ENCODE peak calls at places on chromosomes 4 and X, in five cellular contexts. B is gastrocnemius medialis, E is A673, L is mesenchymal stem cell, Q is heart right ventricle. H is an unnamed sample.

GRCh38 chr4:19521151-19521550 is 730.6 kb upstream of the SLIT2 start:
- DNase-seq in B (no peak), E (no peak), L (no peak), Q (no peak), H (no peak)

GRCh38 chr4:105714071-105714521 is 5.5 kb downstream of the GSTCD start:
- DNase-seq in B (no peak), E (peak), L (no peak), Q (no peak), H (no peak)

GRCh38 chr4:1711055-1711905 is 839 bp downstream of the SLBP start:
- DNase-seq in B (peak), E (peak), L (peak), Q (no peak), H (peak)

GRCh38 chrX:110006826-110007375 is 4.0 kb downstream of the TMEM164 start:
- DNase-seq in B (no peak), E (no peak), L (no peak), Q (no peak), H (no peak)

GRCh38 chr4:119490335-119490734 is 138.3 kb downstream of the PDE5A start:
- DNase-seq in B (no peak), E (peak), L (peak), Q (no peak), H (no peak)

GRCh38 chr4:2829933-2830451 is 13.7 kb upstream of the ADD1 start:
- DNase-seq in B (no peak), E (no peak), L (no peak), Q (no peak), H (no peak)

GRCh38 chr4:111454961-111455360 is 690.3 kb upstream of the FAM241A start:
- DNase-seq in B (no peak), E (no peak), L (no peak), Q (no peak), H (no peak)

GRCh38 chr4:56026596-56026995 is 77.9 kb downstream of the CEP135 start:
- DNase-seq in B (no peak), E (no peak), L (peak), Q (no peak), H (no peak)

GRCh38 chr4:112515278-112516075 is 503 bp downstream of the NEUROG2 start:
- DNase-seq in B (no peak), E (peak), L (peak), Q (no peak), H (no peak)

GRCh38 chrX:39626749-39627148 is 471.0 kb downstream of the BCOR start:
- DNase-seq in B (no peak), E (no peak), L (no peak), Q (no peak), H (no peak)

GRCh38 chr4:105474110-105474518 is 252 bp upstream of the PPA2 start:
- DNase-seq in B (no peak), E (peak), L (no peak), Q (peak), H (peak)

DNA sequence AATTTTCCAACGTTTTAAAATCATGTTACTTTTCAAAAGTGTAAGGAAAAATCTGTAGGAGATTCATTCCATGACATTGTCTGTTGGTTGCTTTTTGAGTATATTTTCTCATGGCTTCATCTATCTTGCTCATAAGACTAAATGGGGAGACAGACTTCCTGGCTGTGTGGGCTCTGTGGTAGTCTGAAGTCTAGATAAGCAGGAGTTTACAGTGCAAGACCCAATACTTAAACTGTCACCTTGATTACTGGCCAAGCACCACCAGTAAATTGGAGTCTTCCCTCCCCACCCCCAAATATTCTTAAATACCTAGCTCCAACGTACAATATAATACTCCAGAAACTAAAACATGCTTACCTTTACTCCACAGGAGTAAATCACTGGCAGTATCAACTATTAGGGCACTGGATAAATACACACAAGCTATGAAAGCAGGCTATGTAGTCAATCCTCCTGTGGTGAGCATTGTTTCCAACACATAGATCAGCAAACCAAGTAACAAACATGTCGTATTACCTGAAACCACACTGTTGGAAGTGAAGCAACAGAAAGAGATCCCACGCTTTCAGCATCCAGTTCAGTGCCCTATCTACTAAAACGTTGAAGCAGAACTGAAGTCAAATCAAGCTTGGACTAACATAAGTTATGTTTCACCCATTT is 6.2 kb downstream of the HNRNPD start:
- DNase-seq in B (no peak), E (no peak), L (no peak), Q (no peak), H (no peak)
- H3K27ac ChIP-seq in B (no peak), E (no peak), L (no peak), Q (no peak), H (no peak)

GRCh38 chr4:158770671-158771070 is 1.8 kb downstream of the FNIP2 start:
- DNase-seq in B (no peak), E (no peak), L (no peak), Q (no peak), H (no peak)

GRCh38 chr4:158769175-158769831 is 477 bp downstream of the FNIP2 start:
- DNase-seq in B (peak), E (peak), L (peak), Q (no peak), H (no peak)

GRCh38 chr4:158771776-158772175 is 3.0 kb downstream of the FNIP2 start:
- DNase-seq in B (no peak), E (no peak), L (no peak), Q (no peak), H (no peak)

GRCh38 chr4:158766419-158767044 is 2.3 kb upstream of the FNIP2 start:
- DNase-seq in B (no peak), E (no peak), L (no peak), Q (no peak), H (no peak)

DNA sequence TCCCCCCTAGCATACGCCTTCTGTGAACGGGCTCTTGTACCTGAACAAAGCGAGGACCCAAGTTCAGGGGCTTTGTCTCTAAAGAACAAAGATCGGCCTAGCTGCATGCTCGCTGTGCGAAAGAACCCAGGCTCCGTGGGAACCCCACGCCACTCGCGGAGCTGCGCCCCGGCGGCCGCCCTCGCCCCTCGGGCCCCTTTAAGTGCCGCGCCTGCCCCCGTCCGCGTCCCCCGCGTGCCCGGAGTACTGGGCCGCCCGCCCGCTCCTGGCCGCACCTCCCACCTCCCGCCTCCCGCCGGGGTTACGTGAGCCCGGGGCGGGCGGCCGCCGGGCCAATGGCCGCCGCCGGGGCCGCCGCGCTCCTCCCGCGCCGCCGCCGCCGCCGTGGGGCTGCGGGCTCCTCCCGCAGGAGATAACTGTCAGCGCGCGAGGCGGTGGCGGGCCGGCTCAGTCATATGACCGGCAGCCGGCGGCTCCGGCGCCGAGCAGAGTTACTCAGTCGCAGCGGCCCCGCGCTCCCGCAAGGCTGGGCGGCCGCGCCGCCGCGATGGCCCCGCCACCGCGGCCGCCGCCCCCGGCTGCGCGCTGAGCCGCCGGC is at the start of gene FNIP2:
- DNase-seq in B (peak), E (peak), L (peak), Q (peak), H (peak)
- H3K27ac ChIP-seq in B (peak), E (peak), L (peak), Q (peak), H (peak)

GRCh38 chrX:71100581-71101505 is 5.2 kb downstream of the FOXO4 start:
- DNase-seq in B (no peak), E (no peak), L (no peak), Q (no peak), H (no peak)

GRCh38 chrX:71102292-71102691 is 4.2 kb downstream of the CXorf65 start:
- DNase-seq in B (no peak), E (no peak), L (no peak), Q (no peak), H (no peak)

GRCh38 chrX:71105638-71106037 is 902 bp downstream of the CXorf65 start:
- DNase-seq in B (no peak), E (no peak), L (no peak), Q (no peak), H (no peak)

GRCh38 chrX:71106427-71106826 is at the start of gene CXorf65:
- DNase-seq in B (no peak), E (no peak), L (no peak), Q (no peak), H (no peak)

GRCh38 chrX:71103110-71103983 is 3.2 kb downstream of the CXorf65 start:
- DNase-seq in B (no peak), E (no peak), L (no peak), Q (no peak), H (no peak)
- H3K27ac ChIP-seq in B (no peak), E (peak), L (no peak), Q (no peak), H (no peak)

GRCh38 chrX:107565005-107565404 is 63.3 kb upstream of the PRPS1 start:
- DNase-seq in B (no peak), E (no peak), L (no peak), Q (no peak), H (no peak)
- H3K27ac ChIP-seq in B (no peak), E (no peak), L (peak), Q (no peak), H (no peak)

DNA sequence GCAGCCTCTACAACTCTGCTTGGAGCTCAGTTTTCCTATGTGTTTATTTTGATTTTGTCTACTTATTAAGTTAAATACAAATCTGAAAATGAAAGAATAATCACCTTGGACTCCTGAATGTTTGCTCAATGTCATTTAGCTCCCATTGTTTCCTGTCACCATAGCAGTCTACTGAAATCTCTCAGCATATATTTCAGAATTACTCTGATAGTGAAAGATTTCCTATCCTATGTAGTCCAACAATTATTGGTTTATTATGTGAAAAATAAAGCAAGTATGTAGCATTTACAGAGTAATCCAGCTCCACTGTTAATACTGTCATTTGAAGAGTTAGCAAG is 168.4 kb downstream of the CBR4 start:
- DNase-seq in B (no peak), E (no peak), L (no peak), Q (no peak), H (no peak)
- H3K27ac ChIP-seq in B (peak), E (no peak), L (peak), Q (peak), H (peak)

GRCh38 chr4:99052902-99053301 is 35.7 kb downstream of the ADH5 start:
- DNase-seq in B (no peak), E (no peak), L (peak), Q (no peak), H (no peak)

GRCh38 chr4:99059550-99059949 is 29.0 kb downstream of the ADH5 start:
- DNase-seq in B (no peak), E (no peak), L (no peak), Q (no peak), H (no peak)

GRCh38 chr4:99058228-99058627 is 30.4 kb downstream of the ADH5 start:
- DNase-seq in B (no peak), E (no peak), L (no peak), Q (peak), H (no peak)

GRCh38 chr4:99054428-99054994 is 34.1 kb downstream of the ADH5 start:
- DNase-seq in B (no peak), E (no peak), L (no peak), Q (no peak), H (no peak)
- H3K27ac ChIP-seq in B (no peak), E (no peak), L (no peak), Q (no peak), H (no peak)

GRCh38 chrX:81586091-81586490 is 384.2 kb downstream of the SH3BGRL start:
- DNase-seq in B (no peak), E (no peak), L (no peak), Q (no peak), H (no peak)
- H3K27ac ChIP-seq in B (no peak), E (no peak), L (no peak), Q (no peak), H (no peak)

DNA sequence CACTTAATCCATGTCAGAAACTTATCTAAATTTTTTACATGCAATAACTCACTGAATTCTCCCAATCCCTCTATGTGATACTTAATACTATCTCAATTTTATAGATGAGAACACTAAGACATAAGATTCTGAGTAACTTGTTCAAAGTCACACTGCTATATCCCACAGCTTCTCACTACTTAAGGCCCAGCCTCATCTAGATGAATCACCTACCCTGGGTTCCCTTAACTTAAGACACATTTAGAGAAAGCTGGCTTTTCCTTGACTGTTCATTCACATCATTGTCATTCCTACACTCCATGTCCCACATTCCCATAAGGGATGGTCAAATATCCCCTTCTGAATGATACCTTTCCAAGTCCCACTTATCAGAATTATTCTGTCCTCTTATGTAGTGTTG is 21.0 kb downstream of the TNIP3 start:
- DNase-seq in B (no peak), E (no peak), L (no peak), Q (no peak), H (no peak)
- H3K27ac ChIP-seq in B (no peak), E (no peak), L (no peak), Q (no peak), H (no peak)

H was measured in ascending aorta.